ENCODE peak calls at places on chromosome 1, in ten cellular contexts. A is activated naive CD4-positive, alpha-beta T cell treated with Interleukin-2 at 50 U/mL for 16 hours; S is cardiac muscle cell; K is left ventricle myocardium inferior; Q is NCI-H1048; B is activated CD4-positive, alpha-beta T cell treated with anti-CD3 and anti-CD28 coated beads, Interleukin-2, amount 50 U/mL, for 48 hours; M is T-cell; V is posterior vena cava; J is astrocyte of the cerebellum; X is NCI-H1092 treated with DMSO at 0.1 percent for 48 hours. H is an unnamed sample.

GRCh38 chr1:19786988-19787423 is 12.7 kb downstream of the TMCO4 start:
- DNase-seq in B (no peak), K (no peak), X (no peak), S (no peak), Q (no peak), M (no peak), A (no peak), V (peak; percentile 66), J (no peak), H (no peak)

GRCh38 chr1:117795190-117795589 is 134.2 kb downstream of the GDAP2 start:
- DNase-seq in B (no peak), K (peak; percentile 31), S (peak; percentile 70), A (no peak), J (peak; percentile 67), V (no peak), M (no peak), X (no peak), Q (no peak), H (peak; percentile 60)

GRCh38 chr1:53145942-53146708 is 3.7 kb upstream of the SLC1A7 start:
- DNase-seq in S (peak; percentile 100), X (no peak), B (no peak), J (peak; percentile 98), V (peak; percentile 94), M (no peak), A (no peak), Q (no peak), K (peak; percentile 28), H (peak; percentile 100)

GRCh38 chr1:60244906-60245305 is 171.3 kb upstream of the C1orf87 start:
- DNase-seq in A (no peak), K (no peak), J (no peak), M (no peak), X (no peak), B (no peak), Q (no peak), V (no peak), S (no peak), H (no peak)

GRCh38 chr1:225343618-225344017 is 84.2 kb downstream of the LBR start:
- DNase-seq in M (no peak), Q (no peak), B (no peak), K (no peak), A (no peak), V (no peak), S (peak; percentile 32), J (no peak), X (peak; percentile 4), H (peak; percentile 28)

GRCh38 chr1:209015092-209015491 is 568.4 kb upstream of the CAMK1G start:
- DNase-seq in K (no peak), S (no peak), J (no peak), A (no peak), V (no peak), X (no peak), B (no peak), Q (no peak), M (no peak), H (no peak)

GRCh38 chr1:206075786-206076725 is 23.1 kb downstream of the RHEX start:
- DNase-seq in S (no peak), M (no peak), Q (no peak), B (no peak), A (no peak), J (no peak), V (no peak), X (no peak), K (no peak), H (peak; percentile 8)

GRCh38 chr1:228082975-228083870 is 715 bp downstream of the ARF1 start:
- DNase-seq in V (peak; percentile 92), K (peak; percentile 59), X (peak; percentile 48), M (no peak), S (peak; percentile 56), J (no peak), Q (no peak), A (peak; percentile 44), B (peak; percentile 39), H (peak; percentile 47)

GRCh38 chr1:203217139-203217621 is 12.3 kb downstream of the CHIT1 start:
- DNase-seq in V (no peak), B (no peak), S (no peak), K (no peak), A (no peak), J (no peak), X (no peak), M (no peak), Q (no peak), H (no peak)

GRCh38 chr1:42841440-42842147 is 4.8 kb upstream of the ZNF691 start:
- DNase-seq in Q (no peak), S (no peak), J (no peak), M (no peak), V (no peak), B (no peak), A (no peak), X (no peak), K (no peak), H (no peak)

GRCh38 chr1:184986250-184986649 is 11.9 kb upstream of the NIBAN1 start:
- DNase-seq in J (no peak), A (no peak), B (no peak), M (no peak), Q (no peak), V (no peak), S (peak; percentile 69), K (no peak), X (peak; percentile 22), H (peak; percentile 46)

GRCh38 chr1:57350619-57351018 is 73.2 kb downstream of the DAB1 start:
- DNase-seq in Q (no peak), S (no peak), V (no peak), J (no peak), X (no peak), K (no peak), M (no peak), A (no peak), B (no peak), H (no peak)

GRCh38 chr1:13469343-13469742 is 44.5 kb downstream of the LRRC38 start:
- DNase-seq in A (no peak), K (peak; percentile 18), B (no peak), J (no peak), X (peak; percentile 1), Q (no peak), M (no peak), S (peak; percentile 17), V (no peak), H (peak; percentile 5)

GRCh38 chr1:179184403-179184802 is 45.1 kb downstream of the ABL2 start:
- DNase-seq in X (no peak), Q (no peak), B (no peak), K (no peak), S (no peak), V (no peak), M (no peak), J (no peak), A (no peak), H (no peak)

GRCh38 chr1:76053021-76053420 is 21.5 kb upstream of the ST6GALNAC3 start:
- DNase-seq in B (no peak), A (no peak), V (no peak), Q (no peak), S (no peak), M (no peak), J (no peak), X (no peak), K (no peak), H (no peak)

GRCh38 chr1:61887921-61888564 is 145.8 kb downstream of the PATJ start:
- DNase-seq in K (peak; percentile 48), V (no peak), Q (no peak), X (no peak), M (no peak), A (no peak), B (no peak), J (no peak), S (peak; percentile 45), H (no peak)

GRCh38 chr1:155137129-155137528 is 1.5 kb downstream of the SLC50A1 start:
- DNase-seq in V (no peak), K (no peak), A (no peak), Q (no peak), J (no peak), X (no peak), M (no peak), S (no peak), B (no peak), H (no peak)